ENCODE peak calls at places on chromosomes 13 and 19, in nine cellular contexts. G is CD8-positive, alpha-beta memory T cell; Q is ovary; L is heart left ventricle; O is PC-3; H is cardiac muscle cell; J is Peyer's patch; F is psoas muscle; A is tibial artery. U is an unnamed sample.

GRCh38 chr19:39270091-39270871 is 2.1 kb downstream of the IFNL2 start:
- DNase-seq in G (no peak), Q (no peak), L (no peak), O (no peak), H (no peak), J (peak; percentile 30), F (no peak), A (no peak), U (no peak)

GRCh38 chr13:112968910-112969691 is at the start of gene MCF2L:
- DNase-seq in G (peak; percentile 43), Q (peak; percentile 73), L (peak; percentile 60), O (peak; percentile 45), H (peak; percentile 56), J (peak; percentile 64), F (no peak), A (peak; percentile 53), U (peak; percentile 88)

GRCh38 chr19:45428385-45429231 is 4.9 kb upstream of the ERCC1 start:
- DNase-seq in G (no peak), Q (no peak), L (peak; percentile 86), O (peak; percentile 30), H (peak; percentile 95), J (no peak), F (peak; percentile 78), A (peak; percentile 92), U (no peak)

GRCh38 chr13:39034085-39034484 is 3.8 kb downstream of the PROSER1 start:
- DNase-seq in G (no peak), Q (no peak), L (no peak), O (no peak), H (no peak), J (no peak), F (no peak), A (no peak), U (no peak)

GRCh38 chr19:45340232-45340898 is at the start of gene KLC3:
- DNase-seq in G (no peak), Q (no peak), L (no peak), O (peak; percentile 70), H (peak; percentile 68), J (peak; percentile 54), F (no peak), A (no peak), U (peak; percentile 68)

GRCh38 chr13:24165746-24166145 is 5.2 kb downstream of the SPATA13 start:
- DNase-seq in G (no peak), Q (no peak), L (no peak), O (no peak), H (no peak), J (no peak), F (no peak), A (no peak), U (no peak)

GRCh38 chr13:46543307-46543706 is 9.7 kb upstream of the LRCH1 start:
- DNase-seq in G (no peak), Q (no peak), L (no peak), O (no peak), H (no peak), J (no peak), F (no peak), A (no peak), U (no peak)

GRCh38 chr13:42420304-42420703 is 148.4 kb downstream of the AKAP11 start:
- DNase-seq in G (no peak), Q (no peak), L (no peak), O (no peak), H (no peak), J (no peak), F (no peak), A (no peak), U (no peak)

GRCh38 chr19:43820098-43820860 is 6.8 kb upstream of the ZNF283 start:
- DNase-seq in G (no peak), Q (no peak), L (peak; percentile 72), O (no peak), H (no peak), J (peak; percentile 51), F (peak; percentile 41), A (no peak), U (no peak)

GRCh38 chr13:100818706-100819105 is 144.1 kb upstream of the TMTC4 start:
- DNase-seq in G (no peak), Q (no peak), L (no peak), O (no peak), H (no peak), J (no peak), F (no peak), A (no peak), U (no peak)

GRCh38 chr13:51585234-51585672 is 991 bp downstream of the WDFY2 start:
- DNase-seq in G (no peak), Q (no peak), L (no peak), O (no peak), H (peak; percentile 29), J (no peak), F (no peak), A (no peak), U (no peak)

GRCh38 chr19:48913114-48913513 is 13.0 kb downstream of the NUCB1 start:
- DNase-seq in G (no peak), Q (no peak), L (no peak), O (peak; percentile 8), H (no peak), J (no peak), F (no peak), A (no peak), U (no peak)

GRCh38 chr13:32036762-32037161 is 5.2 kb downstream of the FRY start:
- DNase-seq in G (no peak), Q (no peak), L (no peak), O (no peak), H (no peak), J (no peak), F (no peak), A (no peak), U (no peak)

GRCh38 chr13:66513728-66514127 is 716.4 kb downstream of the PCDH9 start:
- DNase-seq in G (no peak), Q (no peak), L (no peak), O (no peak), H (no peak), J (no peak), F (no peak), A (no peak), U (no peak)

GRCh38 chr19:21317821-21318220 is 11.4 kb downstream of the ZNF708 start:
- DNase-seq in G (no peak), Q (no peak), L (peak; percentile 29), O (no peak), H (no peak), J (no peak), F (no peak), A (no peak), U (no peak)

GRCh38 chr13:33123066-33123940 is 107.1 kb downstream of the KL start:
- DNase-seq in G (no peak), Q (no peak), L (peak; percentile 74), O (no peak), H (peak; percentile 45), J (peak; percentile 56), F (no peak), A (peak; percentile 75), U (no peak)
- H3K4me1 ChIP-seq in G (no peaks in the 10 kb centered on the region), Q (peaks cover 13% of the 10 kb centered on the region), L (peaks cover 56% of the 10 kb centered on the region), O (peaks cover 54% of the 10 kb centered on the region), H (peaks cover 17% of the 10 kb centered on the region), J (no peaks in the 10 kb centered on the region), F (peaks cover 33% of the 10 kb centered on the region), A (peaks cover 48% of the 10 kb centered on the region), U (peaks cover 45% of the 10 kb centered on the region)

GRCh38 chr13:20501548-20501947 is 24.1 kb downstream of the CRYL1 start:
- DNase-seq in G (no peak), Q (no peak), L (no peak), O (no peak), H (no peak), J (no peak), F (no peak), A (no peak), U (no peak)

GRCh38 chr13:20503088-20504083 is 22.3 kb downstream of the CRYL1 start:
- DNase-seq in G (no peak), Q (no peak), L (no peak), O (no peak), H (no peak), J (no peak), F (no peak), A (no peak), U (no peak)

GRCh38 chr13:20512042-20512683 is 13.5 kb downstream of the CRYL1 start:
- DNase-seq in G (no peak), Q (no peak), L (peak; percentile 33), O (no peak), H (peak; percentile 12), J (no peak), F (no peak), A (no peak), U (no peak)

GRCh38 chr13:20505405-20506366 is 20.0 kb downstream of the CRYL1 start:
- DNase-seq in G (no peak), Q (no peak), L (no peak), O (peak; percentile 75), H (no peak), J (no peak), F (no peak), A (no peak), U (no peak)

GRCh38 chr13:20506676-20507075 is 19.0 kb downstream of the CRYL1 start:
- DNase-seq in G (no peak), Q (no peak), L (no peak), O (no peak), H (no peak), J (no peak), F (no peak), A (no peak), U (no peak)
- H3K27ac ChIP-seq in G (no peak overlapping the region), Q (no peak overlapping the region), L (no peak overlapping the region), O (no peak overlapping the region), H (no peak overlapping the region), J (no peak overlapping the region), F (no peak overlapping the region), A (no peak overlapping the region), U (no peak overlapping the region)

DNA sequence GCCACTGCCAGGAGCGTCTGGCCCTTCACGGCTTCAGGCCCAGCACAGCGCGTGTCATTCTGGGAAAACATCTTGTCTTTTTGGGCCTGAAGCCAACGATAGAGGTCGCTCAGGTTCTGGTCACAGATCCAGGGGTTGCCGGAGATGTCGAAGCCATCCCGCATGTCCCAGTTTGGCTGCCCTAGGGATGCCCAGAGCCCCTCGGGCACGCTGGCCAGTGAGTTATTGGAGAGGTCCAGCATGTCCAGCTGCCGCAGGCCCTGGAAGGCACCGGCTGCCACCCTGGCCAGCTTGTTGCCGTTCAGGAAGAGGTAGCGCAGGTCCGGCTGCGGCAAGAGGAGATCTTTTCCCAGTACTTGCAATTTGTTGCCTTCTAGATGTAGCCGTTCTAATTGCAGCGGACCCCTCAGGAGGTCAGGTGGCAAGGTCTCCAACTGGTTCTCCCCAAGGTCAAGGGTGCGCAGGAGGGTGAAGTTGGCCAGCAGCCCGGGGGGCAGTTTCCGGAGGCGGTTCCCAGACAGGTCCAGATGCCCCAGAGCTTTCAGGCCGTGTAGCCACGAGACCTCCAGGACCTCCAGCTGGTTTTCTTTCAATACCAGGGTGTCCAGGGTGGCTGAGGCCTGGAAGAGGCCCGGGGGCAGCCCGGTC is 1.8 kb downstream of the LRG1 start:
- DNase-seq in G (no peak), Q (no peak), L (no peak), O (no peak), H (no peak), J (no peak), F (no peak), A (no peak), U (no peak)
- H3K4me1 ChIP-seq in G (peaks cover 4% of the 10 kb centered on the region), Q (peaks cover 16% of the 10 kb centered on the region), L (peaks cover 25% of the 10 kb centered on the region), O (peaks cover 24% of the 10 kb centered on the region), H (no peaks in the 10 kb centered on the region), J (no peaks in the 10 kb centered on the region), F (peaks cover 36% of the 10 kb centered on the region), A (peaks cover 7% of the 10 kb centered on the region), U (peaks cover 36% of the 10 kb centered on the region)

DNA sequence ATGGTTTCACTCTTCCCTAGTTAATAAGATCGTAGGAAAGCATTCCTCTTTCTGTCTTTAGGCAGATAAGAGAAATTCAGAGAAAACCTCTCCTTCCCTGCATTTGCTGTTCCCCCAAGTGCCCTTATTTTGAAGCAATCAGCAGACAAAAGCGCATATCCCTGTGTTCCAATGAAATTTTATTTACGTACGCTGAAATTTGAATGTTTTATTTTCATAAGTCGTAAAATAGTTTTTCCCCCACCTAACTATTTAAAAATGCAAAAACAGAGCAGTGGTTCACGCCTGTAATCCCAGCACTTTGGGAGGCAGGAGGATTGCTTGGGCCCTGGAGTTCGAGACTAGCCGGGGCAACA is 17.2 kb upstream of the MRI1 start:
- DNase-seq in G (no peak), Q (no peak), L (no peak), O (no peak), H (no peak), J (no peak), F (no peak), A (no peak), U (no peak)
- H3K27ac ChIP-seq in G (peak overlapping the region; percentile 89), Q (no peak overlapping the region), L (no peak overlapping the region), O (no peak overlapping the region), H (no peak overlapping the region), J (peak overlapping the region; percentile 90), F (peak overlapping the region; percentile 85), A (peak overlapping the region; percentile 94), U (peak overlapping the region; percentile 92)